ENCODE peak calls at places on chromosomes 12 and 14, in six cellular contexts. C, F, I, Y, H and A are unnamed samples.

GRCh38 chr14:51677276-51677675 is 25.6 kb downstream of the FRMD6 start:
- DNase-seq in C (peak; percentile 79), F (no peak), I (no peak), Y (no peak), H (no peak), A (peak; percentile 53)

GRCh38 chr14:77025744-77026165 is 2.8 kb downstream of the IRF2BPL start:
- DNase-seq in C (no peak), F (peak; percentile 64), I (peak; percentile 25), Y (no peak), H (peak; percentile 48), A (peak; percentile 29)

GRCh38 chr14:88143817-88144216 is 138.9 kb downstream of the GPR65 start:
- DNase-seq in C (no peak), F (no peak), I (no peak), Y (no peak), H (no peak), A (no peak)

GRCh38 chr12:112900298-112901145 is 6.2 kb upstream of the OAS1 start:
- DNase-seq in C (peak; percentile 36), F (peak; percentile 52), I (peak; percentile 41), Y (no peak), H (no peak), A (peak; percentile 53)

GRCh38 chr12:12585115-12585862 is 22.6 kb upstream of the DUSP16 start:
- DNase-seq in C (no peak), F (no peak), I (no peak), Y (no peak), H (no peak), A (no peak)

GRCh38 chr12:109383240-109383639 is 35.5 kb downstream of the MYO1H start:
- DNase-seq in C (no peak), F (no peak), I (no peak), Y (no peak), H (no peak), A (no peak)

GRCh38 chr12:25819713-25820112 is 138.8 kb upstream of the RASSF8 start:
- DNase-seq in C (no peak), F (no peak), I (no peak), Y (no peak), H (no peak), A (no peak)

GRCh38 chr14:102055181-102055901 is 31.5 kb downstream of the HSP90AA1 start:
- DNase-seq in C (peak; percentile 77), F (no peak), I (peak; percentile 57), Y (no peak), H (no peak), A (peak; percentile 60)

GRCh38 chr12:88471641-88472040 is 108.6 kb downstream of the KITLG start:
- DNase-seq in C (peak; percentile 82), F (no peak), I (no peak), Y (peak; percentile 24), H (no peak), A (peak; percentile 92)

GRCh38 chr12:102474438-102475064 is 5.8 kb downstream of the IGF1 start:
- DNase-seq in C (peak; percentile 28), F (no peak), I (no peak), Y (no peak), H (no peak), A (no peak)

GRCh38 chr14:60097974-60098373 is 6.3 kb downstream of the PCNX4 start:
- DNase-seq in C (no peak), F (no peak), I (no peak), Y (no peak), H (no peak), A (no peak)

GRCh38 chr14:68016243-68016914 is 196.8 kb downstream of the RAD51B start:
- DNase-seq in C (peak; percentile 38), F (no peak), I (no peak), Y (no peak), H (no peak), A (no peak)